ENCODE peak calls at places on chromosomes 16 and 17, in eight cellular contexts. H is esophagus squamous epithelium, P is OCI-LY7, B is gastrocnemius medialis, G is colonic mucosa, K is tibial artery, I is ovary, M is iPS DF 6.9. D is an unnamed sample.

GRCh38 chr16:50739031-50739430 is 2.9 kb upstream of the CYLD start:
- DNase-seq in H (no peak), P (no peak), B (no peak), G (no peak), K (no peak), I (no peak), M (no peak), D (no peak)

GRCh38 chr16:86455609-86456008 is 54.7 kb upstream of the FOXF1 start:
- DNase-seq in H (no peak), P (no peak), B (no peak), G (no peak), K (no peak), I (no peak), M (no peak), D (no peak)

GRCh38 chr17:17743391-17744112 is 62.3 kb downstream of the RAI1 start:
- DNase-seq in H (no peak), P (no peak), B (no peak), G (no peak), K (no peak), I (no peak), M (no peak), D (no peak)

GRCh38 chr16:86464044-86464443 is 46.3 kb upstream of the FOXF1 start:
- DNase-seq in H (no peak), P (no peak), B (no peak), G (no peak), K (no peak), I (no peak), M (no peak), D (no peak)

GRCh38 chr16:83187404-83187803 is 560.6 kb downstream of the CDH13 start:
- DNase-seq in H (no peak), P (no peak), B (no peak), G (no peak), K (no peak), I (no peak), M (no peak), D (no peak)

GRCh38 chr16:81745704-81746558 is 33.2 kb upstream of the PLCG2 start:
- DNase-seq in H (peak; percentile 18), P (peak; percentile 89), B (peak; percentile 27), G (peak; percentile 78), K (peak; percentile 46), I (peak; percentile 76), M (no peak), D (peak; percentile 78)

GRCh38 chr16:81431554-81432353 is 12.9 kb upstream of the CMIP start:
- DNase-seq in H (no peak), P (no peak), B (peak; percentile 53), G (no peak), K (peak; percentile 69), I (no peak), M (no peak), D (no peak)

GRCh38 chr16:86635181-86635580 is 56.8 kb downstream of the FOXL1 start:
- DNase-seq in H (no peak), P (no peak), B (no peak), G (no peak), K (no peak), I (no peak), M (no peak), D (no peak)

GRCh38 chr16:85587763-85588474 is 25.2 kb upstream of the GSE1 start:
- DNase-seq in H (no peak), P (no peak), B (no peak), G (no peak), K (no peak), I (no peak), M (no peak), D (no peak)

GRCh38 chr17:47873200-47874090 is 22.5 kb upstream of the SP6 start:
- DNase-seq in H (no peak), P (no peak), B (no peak), G (no peak), K (no peak), I (no peak), M (no peak), D (no peak)

GRCh38 chr16:53732296-53732929 is 28.5 kb downstream of the FTO start:
- DNase-seq in H (no peak), P (no peak), B (no peak), G (no peak), K (no peak), I (no peak), M (no peak), D (no peak)

GRCh38 chr17:67491009-67491677 is 114.1 kb downstream of the PITPNC1 start:
- DNase-seq in H (no peak), P (no peak), B (peak; percentile 90), G (peak; percentile 51), K (peak; percentile 89), I (peak; percentile 81), M (no peak), D (peak; percentile 78)

GRCh38 chr17:50636145-50636803 is 1.6 kb downstream of the ABCC3 start:
- DNase-seq in H (no peak), P (no peak), B (no peak), G (no peak), K (no peak), I (no peak), M (no peak), D (no peak)

GRCh38 chr17:50637829-50638571 is 3.3 kb downstream of the ABCC3 start:
- DNase-seq in H (no peak), P (no peak), B (no peak), G (peak; percentile 58), K (no peak), I (no peak), M (no peak), D (no peak)

GRCh38 chr17:50635720-50636144 is 1.1 kb downstream of the ABCC3 start:
- DNase-seq in H (no peak), P (no peak), B (no peak), G (no peak), K (no peak), I (no peak), M (no peak), D (no peak)

GRCh38 chr17:50634915-50635719 is 436 bp downstream of the ABCC3 start:
- DNase-seq in H (no peak), P (no peak), B (no peak), G (no peak), K (no peak), I (no peak), M (no peak), D (no peak)

GRCh38 chr17:50636804-50637195 is 2.1 kb downstream of the ABCC3 start:
- DNase-seq in H (no peak), P (no peak), B (no peak), G (no peak), K (no peak), I (no peak), M (no peak), D (no peak)
- H3K4me3 ChIP-seq in H (no peak overlapping the region), P (no peak overlapping the region), B (no peak overlapping the region), G (no peak overlapping the region), K (no peak overlapping the region), I (no peak overlapping the region), M (no peak overlapping the region), D (peak overlapping the region; percentile 73)

GRCh38 chr16:79869304-79870015 is 268.9 kb upstream of the MAF start:
- DNase-seq in H (no peak), P (no peak), B (no peak), G (no peak), K (no peak), I (no peak), M (no peak), D (no peak)

GRCh38 chr16:79865918-79866317 is 265.4 kb upstream of the MAF start:
- DNase-seq in H (no peak), P (no peak), B (no peak), G (no peak), K (no peak), I (no peak), M (no peak), D (no peak)

GRCh38 chr16:79868841-79869240 is 268.3 kb upstream of the MAF start:
- DNase-seq in H (no peak), P (no peak), B (no peak), G (no peak), K (no peak), I (no peak), M (no peak), D (no peak)

GRCh38 chr16:79864781-79865391 is 264.3 kb upstream of the MAF start:
- DNase-seq in H (no peak), P (no peak), B (no peak), G (no peak), K (no peak), I (no peak), M (no peak), D (no peak)

DNA sequence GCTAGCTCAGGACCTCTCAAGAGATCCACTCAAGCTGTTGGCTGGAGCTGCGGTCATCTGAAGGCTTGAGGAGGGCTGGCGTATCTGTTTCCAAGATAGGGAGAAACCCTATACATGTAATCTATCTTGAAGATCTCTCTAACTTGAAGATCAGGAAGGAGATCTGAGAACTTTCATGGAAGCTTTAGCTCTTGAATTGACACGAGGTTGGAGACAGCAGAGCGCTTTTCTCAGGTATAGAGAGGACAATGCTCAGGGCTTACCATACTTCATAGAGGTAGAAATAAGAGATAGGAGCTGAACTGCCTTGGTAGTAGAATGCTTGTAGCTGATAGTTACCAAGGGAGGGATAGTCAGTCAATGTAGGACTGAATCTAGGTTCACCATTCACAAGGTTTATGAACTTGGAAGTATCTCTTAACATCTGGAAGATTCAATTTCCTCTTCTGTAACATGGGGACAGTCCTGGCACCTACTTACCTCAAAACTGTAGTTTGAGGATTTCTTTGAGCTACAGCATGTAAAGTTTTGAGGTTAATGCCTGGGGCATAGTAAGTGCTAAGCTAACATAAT is 267.0 kb upstream of the MAF start:
- DNase-seq in H (no peak), P (no peak), B (no peak), G (no peak), K (no peak), I (no peak), M (no peak), D (no peak)
- H3K27ac ChIP-seq in H (no peak overlapping the region), P (no peak overlapping the region), B (no peak overlapping the region), G (no peak overlapping the region), K (no peak overlapping the region), I (no peak overlapping the region), M (no peak overlapping the region), D (no peak overlapping the region)

GRCh38 chr17:45394913-45395568 is 37.6 kb downstream of the ARHGAP27 start:
- DNase-seq in H (no peak), P (peak; percentile 60), B (peak; percentile 36), G (peak; percentile 70), K (no peak), I (peak; percentile 77), M (peak; percentile 86), D (peak; percentile 70)
- H3K4me3 ChIP-seq in H (peak overlapping the region; percentile 53), P (no peak overlapping the region), B (no peak overlapping the region), G (no peak overlapping the region), K (peak overlapping the region; percentile 21), I (peak overlapping the region; percentile 24), M (no peak overlapping the region), D (peak overlapping the region; percentile 0)

GRCh38 chr17:44094701-44095387 is 24.3 kb downstream of the G6PC3 start:
- DNase-seq in H (no peak), P (no peak), B (no peak), G (no peak), K (no peak), I (no peak), M (no peak), D (no peak)

GRCh38 chr17:44092051-44092450 is 21.5 kb downstream of the G6PC3 start:
- DNase-seq in H (no peak), P (no peak), B (no peak), G (no peak), K (no peak), I (no peak), M (no peak), D (no peak)

GRCh38 chr17:44095388-44095646 is 24.8 kb downstream of the G6PC3 start:
- DNase-seq in H (no peak), P (no peak), B (no peak), G (no peak), K (no peak), I (no peak), M (no peak), D (no peak)

GRCh38 chr17:44091200-44091997 is 20.9 kb downstream of the G6PC3 start:
- DNase-seq in H (no peak), P (no peak), B (no peak), G (no peak), K (no peak), I (no peak), M (no peak), D (no peak)

GRCh38 chr17:44093231-44093900 is 22.8 kb downstream of the G6PC3 start:
- DNase-seq in H (no peak), P (no peak), B (no peak), G (no peak), K (no peak), I (no peak), M (no peak), D (no peak)
- H3K27ac ChIP-seq in H (no peak overlapping the region), P (no peak overlapping the region), B (peak overlapping the region; percentile 92), G (no peak overlapping the region), K (no peak overlapping the region), I (no peak overlapping the region), M (no peak overlapping the region), D (no peak overlapping the region)

D was measured in Peyer's patch.